ENCODE peak calls at places on chromosomes 16 and 17, in six cellular contexts. One of them, this sample, is unnamed.

GRCh38 chr17:9666461-9667050 is 21.2 kb downstream of the USP43 start:
- DNase-seq in fibroblast of the aortic adventitia: no peak
- DNase-seq in fibroblast of pulmonary artery: no peak
- DNase-seq in nephron progenitor cell: no peak
- DNase-seq in ovary: no peak
- DNase-seq in GM23338: no peak
- DNase-seq in this sample: no peak

GRCh38 chr16:8869212-8869987 is 594 bp upstream of the CARHSP1 start:
- DNase-seq in ovary: peak
- DNase-seq in fibroblast of the aortic adventitia: no peak
- DNase-seq in GM23338: peak
- DNase-seq in fibroblast of pulmonary artery: no peak
- DNase-seq in nephron progenitor cell: peak
- DNase-seq in this sample: no peak

GRCh38 chr17:66652840-66653507 is 181.9 kb upstream of the CACNG5 start:
- DNase-seq in fibroblast of the aortic adventitia: no peak
- DNase-seq in GM23338: no peak
- DNase-seq in fibroblast of pulmonary artery: peak
- DNase-seq in nephron progenitor cell: no peak
- DNase-seq in ovary: no peak
- DNase-seq in this sample: no peak

GRCh38 chr16:29745853-29746345 is at the start of gene C16orf54:
- DNase-seq in fibroblast of the aortic adventitia: no peak
- DNase-seq in nephron progenitor cell: no peak
- DNase-seq in GM23338: peak
- DNase-seq in ovary: no peak
- DNase-seq in fibroblast of pulmonary artery: no peak
- DNase-seq in this sample: no peak

GRCh38 chr16:12425134-12425941 is 378.3 kb downstream of the CPPED1 start:
- DNase-seq in GM23338: peak
- DNase-seq in ovary: no peak
- DNase-seq in fibroblast of the aortic adventitia: no peak
- DNase-seq in fibroblast of pulmonary artery: no peak
- DNase-seq in nephron progenitor cell: no peak
- DNase-seq in this sample: no peak

GRCh38 chr16:12260647-12261262 is 284.2 kb downstream of the SNX29 start:
- DNase-seq in ovary: peak
- DNase-seq in GM23338: peak
- DNase-seq in nephron progenitor cell: peak
- DNase-seq in fibroblast of the aortic adventitia: no peak
- DNase-seq in fibroblast of pulmonary artery: peak
- DNase-seq in this sample: no peak

GRCh38 chr17:20291853-20292252 is 175.5 kb downstream of the LGALS9B start:
- DNase-seq in GM23338: no peak
- DNase-seq in nephron progenitor cell: no peak
- DNase-seq in fibroblast of pulmonary artery: no peak
- DNase-seq in fibroblast of the aortic adventitia: no peak
- DNase-seq in ovary: no peak
- DNase-seq in this sample: no peak

GRCh38 chr17:83132251-83133081 is 53.1 kb downstream of the METRNL start:
- DNase-seq in nephron progenitor cell: no peak
- DNase-seq in fibroblast of pulmonary artery: no peak
- DNase-seq in ovary: peak
- DNase-seq in fibroblast of the aortic adventitia: no peak
- DNase-seq in GM23338: no peak
- DNase-seq in this sample: no peak

GRCh38 chr16:79848739-79849518 is 248.4 kb upstream of the MAF start:
- DNase-seq in GM23338: no peak
- DNase-seq in ovary: no peak
- DNase-seq in nephron progenitor cell: peak
- DNase-seq in fibroblast of pulmonary artery: no peak
- DNase-seq in fibroblast of the aortic adventitia: no peak
- DNase-seq in this sample: no peak

GRCh38 chr16:9241177-9241576 is 149.7 kb downstream of the HAPSTR1 start:
- DNase-seq in fibroblast of pulmonary artery: no peak
- DNase-seq in nephron progenitor cell: no peak
- DNase-seq in ovary: no peak
- DNase-seq in GM23338: no peak
- DNase-seq in fibroblast of the aortic adventitia: no peak
- DNase-seq in this sample: no peak

GRCh38 chr17:78917451-78918307 is 7.5 kb downstream of the TIMP2 start:
- DNase-seq in nephron progenitor cell: no peak
- DNase-seq in fibroblast of the aortic adventitia: no peak
- DNase-seq in GM23338: no peak
- DNase-seq in ovary: no peak
- DNase-seq in fibroblast of pulmonary artery: no peak
- DNase-seq in this sample: no peak

GRCh38 chr17:8447816-8448215 is 12.1 kb downstream of the NDEL1 start:
- DNase-seq in ovary: no peak
- DNase-seq in nephron progenitor cell: no peak
- DNase-seq in fibroblast of pulmonary artery: no peak
- DNase-seq in fibroblast of the aortic adventitia: no peak
- DNase-seq in GM23338: no peak
- DNase-seq in this sample: no peak

GRCh38 chr17:66916946-66917345 is 47.6 kb upstream of the CACNG4 start:
- DNase-seq in nephron progenitor cell: no peak
- DNase-seq in fibroblast of pulmonary artery: no peak
- DNase-seq in ovary: no peak
- DNase-seq in GM23338: no peak
- DNase-seq in fibroblast of the aortic adventitia: no peak
- DNase-seq in this sample: no peak

GRCh38 chr16:85871756-85872155 is 27.2 kb upstream of the IRF8 start:
- DNase-seq in fibroblast of pulmonary artery: peak
- DNase-seq in ovary: no peak
- DNase-seq in fibroblast of the aortic adventitia: peak
- DNase-seq in nephron progenitor cell: no peak
- DNase-seq in GM23338: no peak
- DNase-seq in this sample: no peak

GRCh38 chr16:84774810-84775209 is 45.0 kb upstream of the CRISPLD2 start:
- DNase-seq in GM23338: no peak
- DNase-seq in ovary: no peak
- DNase-seq in nephron progenitor cell: no peak
- DNase-seq in fibroblast of pulmonary artery: peak
- DNase-seq in fibroblast of the aortic adventitia: peak
- DNase-seq in this sample: peak

GRCh38 chr16:84829168-84829965 is 9.6 kb downstream of the CRISPLD2 start:
- DNase-seq in GM23338: no peak
- DNase-seq in nephron progenitor cell: no peak
- DNase-seq in ovary: peak
- DNase-seq in fibroblast of pulmonary artery: peak
- DNase-seq in fibroblast of the aortic adventitia: peak
- DNase-seq in this sample: peak

GRCh38 chr17:63458478-63458877 is 12.4 kb upstream of the CYB561 start:
- DNase-seq in fibroblast of the aortic adventitia: no peak
- DNase-seq in fibroblast of pulmonary artery: no peak
- DNase-seq in nephron progenitor cell: no peak
- DNase-seq in GM23338: no peak
- DNase-seq in ovary: no peak
- DNase-seq in this sample: no peak

GRCh38 chr17:1498869-1499268 is 6.4 kb upstream of the MYO1C start:
- DNase-seq in ovary: no peak
- DNase-seq in fibroblast of pulmonary artery: peak
- DNase-seq in GM23338: no peak
- DNase-seq in nephron progenitor cell: no peak
- DNase-seq in fibroblast of the aortic adventitia: peak
- DNase-seq in this sample: no peak

GRCh38 chr16:17271687-17272086 is 199.1 kb downstream of the XYLT1 start:
- DNase-seq in fibroblast of the aortic adventitia: peak
- DNase-seq in GM23338: no peak
- DNase-seq in fibroblast of pulmonary artery: peak
- DNase-seq in ovary: peak
- DNase-seq in nephron progenitor cell: no peak
- DNase-seq in this sample: no peak

GRCh38 chr17:5499790-5500189 is 13.4 kb downstream of the MIS12 start:
- DNase-seq in fibroblast of the aortic adventitia: no peak
- DNase-seq in ovary: peak
- DNase-seq in GM23338: peak
- DNase-seq in nephron progenitor cell: peak
- DNase-seq in fibroblast of pulmonary artery: no peak
- DNase-seq in this sample: peak

GRCh38 chr17:41844971-41845370 is 7.3 kb downstream of the KLHL10 start:
- DNase-seq in ovary: no peak
- DNase-seq in fibroblast of pulmonary artery: no peak
- DNase-seq in fibroblast of the aortic adventitia: no peak
- DNase-seq in nephron progenitor cell: no peak
- DNase-seq in GM23338: no peak
- DNase-seq in this sample: no peak

GRCh38 chr16:17252064-17252463 is 218.7 kb downstream of the XYLT1 start:
- DNase-seq in GM23338: no peak
- DNase-seq in nephron progenitor cell: no peak
- DNase-seq in ovary: no peak
- DNase-seq in fibroblast of the aortic adventitia: no peak
- DNase-seq in fibroblast of pulmonary artery: no peak
- DNase-seq in this sample: no peak

GRCh38 chr16:72657791-72658190 is 390.1 kb downstream of the ZFHX3 start:
- DNase-seq in fibroblast of pulmonary artery: no peak
- DNase-seq in fibroblast of the aortic adventitia: no peak
- DNase-seq in GM23338: no peak
- DNase-seq in nephron progenitor cell: no peak
- DNase-seq in ovary: no peak
- DNase-seq in this sample: no peak

GRCh38 chr17:76433693-76434092 is 19.3 kb downstream of the UBE2O start:
- DNase-seq in fibroblast of pulmonary artery: no peak
- DNase-seq in ovary: no peak
- DNase-seq in GM23338: no peak
- DNase-seq in fibroblast of the aortic adventitia: no peak
- DNase-seq in nephron progenitor cell: no peak
- DNase-seq in this sample: no peak

GRCh38 chr17:76432712-76433336 is 20.1 kb downstream of the UBE2O start:
- DNase-seq in ovary: no peak
- DNase-seq in GM23338: peak
- DNase-seq in nephron progenitor cell: no peak
- DNase-seq in fibroblast of pulmonary artery: peak
- DNase-seq in fibroblast of the aortic adventitia: no peak
- DNase-seq in this sample: peak

GRCh38 chr17:76434870-76435269 is 18.1 kb downstream of the UBE2O start:
- DNase-seq in nephron progenitor cell: no peak
- DNase-seq in fibroblast of pulmonary artery: no peak
- DNase-seq in GM23338: no peak
- DNase-seq in ovary: no peak
- DNase-seq in fibroblast of the aortic adventitia: no peak
- DNase-seq in this sample: no peak

GRCh38 chr17:76431509-76431908 is 21.4 kb downstream of the UBE2O start:
- DNase-seq in fibroblast of pulmonary artery: no peak
- DNase-seq in fibroblast of the aortic adventitia: no peak
- DNase-seq in GM23338: no peak
- DNase-seq in ovary: no peak
- DNase-seq in nephron progenitor cell: no peak
- DNase-seq in this sample: no peak

GRCh38 chr17:76432004-76432403 is 20.9 kb downstream of the UBE2O start:
- DNase-seq in ovary: no peak
- DNase-seq in nephron progenitor cell: no peak
- DNase-seq in fibroblast of the aortic adventitia: no peak
- DNase-seq in fibroblast of pulmonary artery: no peak
- DNase-seq in GM23338: no peak
- DNase-seq in this sample: no peak
- TF ChIP-seq CTCF in ovary: no peak
- TF ChIP-seq CTCF in nephron progenitor cell: no peak
- TF ChIP-seq CTCF in fibroblast of the aortic adventitia: no peak
- TF ChIP-seq CTCF in fibroblast of pulmonary artery: no peak
- TF ChIP-seq CTCF in GM23338: peak
- TF ChIP-seq CTCF in this sample: no peak

DNA sequence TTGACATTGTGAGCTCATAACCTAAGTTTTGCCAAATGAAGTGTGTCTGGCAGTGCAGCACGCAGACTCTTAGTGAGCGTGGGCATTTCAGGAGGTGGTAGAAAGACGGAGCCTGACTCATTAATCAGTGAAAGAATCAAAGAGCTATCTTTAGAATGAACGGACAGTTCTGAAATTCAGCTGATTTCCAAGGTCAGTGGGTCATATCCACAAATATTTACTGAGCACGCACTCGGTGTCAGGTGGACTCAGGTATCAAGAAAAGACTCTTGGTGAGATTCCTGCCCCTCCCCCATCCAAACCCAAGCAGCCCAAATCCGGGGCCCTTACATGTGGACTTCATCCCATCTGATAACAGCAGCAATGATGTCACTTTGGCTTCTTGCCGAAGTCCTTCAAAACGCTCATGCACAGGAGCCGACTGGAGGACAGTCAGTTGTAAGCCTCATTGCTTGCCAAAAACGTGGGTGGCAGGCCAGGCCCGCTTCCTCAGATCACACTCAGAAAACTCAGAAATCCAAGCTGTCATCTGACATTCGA is 185.8 kb downstream of the HS3ST3A1 start:
- DNase-seq in GM23338: no peak
- DNase-seq in fibroblast of the aortic adventitia: peak
- DNase-seq in fibroblast of pulmonary artery: peak
- DNase-seq in ovary: no peak
- DNase-seq in nephron progenitor cell: no peak
- DNase-seq in this sample: peak
- TF ChIP-seq CTCF in GM23338: no peak
- TF ChIP-seq CTCF in fibroblast of the aortic adventitia: no peak
- TF ChIP-seq CTCF in fibroblast of pulmonary artery: no peak
- TF ChIP-seq CTCF in ovary: no peak
- TF ChIP-seq CTCF in nephron progenitor cell: no peak
- TF ChIP-seq CTCF in this sample: no peak

DNA sequence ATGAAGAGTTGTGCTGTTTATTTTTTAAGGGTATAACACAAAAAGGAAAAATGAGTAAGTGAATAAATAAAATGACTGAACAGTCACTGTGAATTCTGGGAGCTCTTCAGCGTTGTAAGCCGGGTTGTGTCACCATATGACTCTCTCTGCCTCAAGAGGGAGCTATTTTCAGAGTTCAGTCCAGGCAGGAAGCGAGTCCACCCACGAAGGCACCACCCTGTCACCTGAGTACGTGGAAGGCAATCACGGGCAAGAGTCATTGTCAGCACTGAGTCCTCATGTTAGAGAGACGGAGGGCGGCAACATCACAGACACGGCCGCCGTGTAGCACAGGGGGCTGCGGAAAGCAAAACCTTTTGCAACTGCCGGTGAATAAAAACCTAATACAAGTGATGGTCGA is 227.6 kb downstream of the UTP18 start:
- DNase-seq in fibroblast of pulmonary artery: no peak
- DNase-seq in nephron progenitor cell: peak
- DNase-seq in fibroblast of the aortic adventitia: no peak
- DNase-seq in GM23338: peak
- DNase-seq in ovary: no peak
- DNase-seq in this sample: no peak
- TF ChIP-seq CTCF in fibroblast of pulmonary artery: peak
- TF ChIP-seq CTCF in nephron progenitor cell: peak
- TF ChIP-seq CTCF in fibroblast of the aortic adventitia: no peak
- TF ChIP-seq CTCF in GM23338: peak
- TF ChIP-seq CTCF in ovary: no peak
- TF ChIP-seq CTCF in this sample: no peak

DNA sequence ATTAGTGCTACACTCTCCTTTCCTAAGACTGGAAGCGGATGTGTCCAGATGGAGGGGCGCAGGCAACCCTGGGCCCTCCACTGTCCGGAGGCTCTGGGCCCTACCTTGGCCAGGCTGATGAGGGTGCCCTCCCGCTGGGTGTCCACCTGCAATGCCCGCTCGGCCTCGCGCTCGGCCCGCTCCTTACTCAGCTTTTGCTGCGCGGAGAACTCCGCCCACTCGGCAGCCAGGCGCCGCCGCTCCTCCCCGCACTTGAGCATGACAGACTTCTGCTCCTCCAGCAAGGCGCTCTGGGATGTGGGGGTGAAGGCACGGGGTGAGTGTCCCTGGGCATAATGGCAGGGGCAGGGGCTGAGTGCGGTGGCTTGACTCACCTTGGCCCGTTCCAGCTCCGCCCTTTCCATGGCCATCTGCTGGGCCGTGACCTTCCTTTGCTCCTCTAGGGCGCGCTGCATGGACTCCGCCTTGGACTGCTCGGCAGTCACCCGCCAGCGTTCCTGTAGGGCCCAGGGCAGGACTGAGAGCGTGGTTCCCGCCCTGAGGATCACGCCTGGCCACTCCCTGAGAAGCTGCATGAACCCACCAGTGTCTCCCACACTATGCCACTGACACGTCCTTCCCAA is 10.1 kb upstream of the MRPL38 start:
- DNase-seq in GM23338: peak
- DNase-seq in nephron progenitor cell: no peak
- DNase-seq in fibroblast of the aortic adventitia: no peak
- DNase-seq in ovary: no peak
- DNase-seq in fibroblast of pulmonary artery: no peak
- DNase-seq in this sample: no peak
- TF ChIP-seq CTCF in GM23338: peak
- TF ChIP-seq CTCF in nephron progenitor cell: no peak
- TF ChIP-seq CTCF in fibroblast of the aortic adventitia: no peak
- TF ChIP-seq CTCF in ovary: no peak
- TF ChIP-seq CTCF in fibroblast of pulmonary artery: no peak
- TF ChIP-seq CTCF in this sample: no peak